ENCODE peak calls at places on chromosomes 5 and 9, in eight cellular contexts. Q, J, K, X, G, O, H and L are unnamed samples.

GRCh38 chr5:1245901-1246576 is 20.9 kb downstream of the SLC6A18 start:
- DNase-seq in J (peak; percentile 45), X (no peak), O (no peak), Q (no peak), G (no peak), K (no peak), H (peak; percentile 29), L (no peak)

GRCh38 chr9:129375845-129376244 is 197.8 kb upstream of the IER5L start:
- DNase-seq in Q (no peak), O (no peak), G (no peak), J (no peak), K (no peak), H (no peak), X (no peak), L (no peak)

GRCh38 chr5:122067330-122067885 is 10.7 kb downstream of the LOX start:
- DNase-seq in X (no peak), O (no peak), J (no peak), K (no peak), G (no peak), H (no peak), Q (no peak), L (no peak)

GRCh38 chr9:34992376-34992951 is 2.9 kb downstream of the DNAJB5 start:
- DNase-seq in H (no peak), Q (peak; percentile 95), K (peak; percentile 84), O (no peak), X (peak; percentile 62), J (no peak), G (no peak), L (no peak)

GRCh38 chr5:147558826-147559225 is 49.0 kb upstream of the DPYSL3 start:
- DNase-seq in J (no peak), Q (peak; percentile 86), H (no peak), X (peak; percentile 34), K (peak; percentile 62), G (peak; percentile 64), O (peak; percentile 81), L (no peak)

GRCh38 chr5:32259033-32259432 is 53.7 kb downstream of the MTMR12 start:
- DNase-seq in X (no peak), K (no peak), H (no peak), Q (no peak), J (no peak), O (no peak), G (no peak), L (no peak)

GRCh38 chr5:138545919-138546562 is 3.0 kb upstream of the ETF1 start:
- DNase-seq in Q (no peak), H (no peak), K (peak; percentile 63), G (no peak), X (no peak), J (no peak), O (no peak), L (no peak)

GRCh38 chr5:176876506-176877431 is 22.4 kb downstream of the HK3 start:
- DNase-seq in X (no peak), K (no peak), H (no peak), J (no peak), G (no peak), Q (peak; percentile 76), O (no peak), L (no peak)

GRCh38 chr5:35660451-35660850 is 42.8 kb downstream of the SPEF2 start:
- DNase-seq in J (no peak), H (no peak), X (no peak), Q (no peak), O (no peak), K (no peak), G (no peak), L (no peak)

GRCh38 chr5:73896668-73897067 is 270.7 kb downstream of the ARHGEF28 start:
- DNase-seq in Q (no peak), O (no peak), K (no peak), G (no peak), H (no peak), X (no peak), J (no peak), L (no peak)

GRCh38 chr5:38648703-38649291 is 92.4 kb upstream of the LIFR start:
- DNase-seq in J (no peak), G (no peak), H (no peak), X (no peak), O (no peak), Q (no peak), K (no peak), L (no peak)

GRCh38 chr5:78920604-78921003 is 64.5 kb downstream of the ARSB start:
- DNase-seq in O (no peak), K (no peak), H (peak; percentile 43), Q (no peak), X (no peak), G (no peak), J (no peak), L (no peak)

GRCh38 chr9:122016789-122017188 is 76.3 kb downstream of the TTLL11 start:
- DNase-seq in X (no peak), H (peak; percentile 60), G (no peak), J (no peak), Q (no peak), K (no peak), O (peak; percentile 63), L (no peak)

GRCh38 chr9:126301985-126302603 is 24.5 kb upstream of the MVB12B start:
- DNase-seq in G (peak; percentile 64), K (peak; percentile 79), O (peak; percentile 79), Q (no peak), J (peak; percentile 54), X (peak; percentile 48), H (peak; percentile 44), L (no peak)

GRCh38 chr9:108672475-108673065 is 183.2 kb downstream of the ACTL7B start:
- DNase-seq in Q (no peak), K (peak; percentile 47), G (no peak), O (no peak), X (no peak), H (no peak), J (no peak), L (peak; percentile 92)

GRCh38 chr5:11166906-11167305 is 405.9 kb upstream of the DAP start:
- DNase-seq in H (no peak), Q (no peak), K (no peak), X (no peak), G (no peak), J (no peak), O (no peak), L (no peak)

GRCh38 chr5:35777358-35778087 is 79.2 kb upstream of the IL7R start:
- DNase-seq in O (peak; percentile 86), G (peak; percentile 88), Q (no peak), J (no peak), X (no peak), H (peak; percentile 91), K (peak; percentile 43), L (peak; percentile 20)

GRCh38 chr9:112520646-112521045 is 34.0 kb downstream of the KIAA1958 start:
- DNase-seq in G (no peak), Q (no peak), K (no peak), H (no peak), J (no peak), O (no peak), X (no peak), L (no peak)

GRCh38 chr5:132224721-132225120 is 2.9 kb downstream of the P4HA2 start:
- DNase-seq in H (no peak), K (no peak), Q (peak; percentile 10), O (no peak), X (no peak), G (no peak), J (no peak), L (no peak)

GRCh38 chr5:59019078-59019477 is 436.2 kb downstream of the RAB3C start:
- DNase-seq in G (no peak), J (no peak), K (no peak), Q (no peak), O (no peak), X (no peak), H (no peak), L (no peak)

GRCh38 chr5:59016925-59017324 is 434.1 kb downstream of the RAB3C start:
- DNase-seq in O (no peak), H (no peak), J (no peak), K (no peak), G (no peak), X (no peak), Q (no peak), L (no peak)

GRCh38 chr5:59020611-59021285 is 437.9 kb downstream of the RAB3C start:
- DNase-seq in H (no peak), J (no peak), X (no peak), K (peak; percentile 81), G (no peak), O (no peak), Q (no peak), L (peak; percentile 41)

GRCh38 chr5:59021837-59022514 is 439.1 kb downstream of the RAB3C start:
- DNase-seq in G (no peak), Q (no peak), K (peak; percentile 47), J (no peak), H (no peak), X (peak; percentile 36), O (no peak), L (no peak)

GRCh38 chr5:59021286-59021673 is 438.4 kb downstream of the RAB3C start:
- DNase-seq in X (no peak), H (no peak), G (no peak), Q (no peak), O (no peak), K (no peak), J (no peak), L (no peak)
- H3K27ac ChIP-seq in X (no peak overlapping the region), H (no peak overlapping the region), G (no peak overlapping the region), Q (no peak overlapping the region), O (no peak overlapping the region), K (no peak overlapping the region), J (no peak overlapping the region), L (no peak overlapping the region)

GRCh38 chr5:67257063-67257462 is 60.5 kb upstream of the CD180 start:
- DNase-seq in Q (no peak), H (no peak), X (no peak), K (no peak), J (no peak), O (no peak), G (no peak), L (no peak)
- H3K27ac ChIP-seq in Q (no peak overlapping the region), H (no peak overlapping the region), X (no peak overlapping the region), K (peak overlapping the region; percentile 48), J (no peak overlapping the region), O (no peak overlapping the region), G (peak overlapping the region; percentile 4), L (peak overlapping the region; percentile 85)

GRCh38 chr5:149616727-149617284 is 35.5 kb downstream of the ARHGEF37 start:
- DNase-seq in O (no peak), G (no peak), X (no peak), H (no peak), Q (no peak), K (no peak), J (no peak), L (no peak)

GRCh38 chr5:149617760-149618306 is 36.5 kb downstream of the ARHGEF37 start:
- DNase-seq in K (no peak), H (peak; percentile 66), J (no peak), Q (no peak), G (no peak), X (no peak), O (peak; percentile 83), L (no peak)

GRCh38 chr5:149615976-149616375 is 34.7 kb downstream of the ARHGEF37 start:
- DNase-seq in J (no peak), Q (no peak), X (peak; percentile 62), H (no peak), G (no peak), K (no peak), O (no peak), L (no peak)

GRCh38 chr5:149621415-149622098 is 40.3 kb downstream of the ARHGEF37 start:
- DNase-seq in G (no peak), X (no peak), J (no peak), Q (no peak), K (no peak), O (no peak), H (no peak), L (no peak)

GRCh38 chr5:149618581-149619248 is 37.4 kb downstream of the ARHGEF37 start:
- DNase-seq in J (no peak), Q (no peak), K (peak; percentile 93), G (no peak), X (no peak), H (peak; percentile 78), O (peak; percentile 93), L (peak; percentile 98)
- H3K27ac ChIP-seq in J (peak overlapping the region; percentile 40), Q (no peak overlapping the region), K (peak overlapping the region; percentile 80), G (no peak overlapping the region), X (peak overlapping the region; percentile 25), H (peak overlapping the region; percentile 44), O (peak overlapping the region; percentile 89), L (peak overlapping the region; percentile 89)

GRCh38 chr5:127746756-127747155 is 43.6 kb downstream of the CCDC192 start:
- DNase-seq in J (no peak), X (no peak), K (peak; percentile 30), Q (no peak), G (no peak), H (peak; percentile 21), O (peak; percentile 85), L (no peak)
- H3K27ac ChIP-seq in J (no peak overlapping the region), X (no peak overlapping the region), K (no peak overlapping the region), Q (no peak overlapping the region), G (no peak overlapping the region), H (no peak overlapping the region), O (no peak overlapping the region), L (no peak overlapping the region)